ENCODE peak calls at places on chromosome 7, in eight cellular contexts. One of them, this sample, is unnamed.

GRCh38 chr7:11607676-11608075 is 224.3 kb downstream of the THSD7A start:
- DNase-seq in GM23338: no peak
- DNase-seq in stomach: peak
- DNase-seq in sigmoid colon: no peak
- DNase-seq in HL-60: no peak
- DNase-seq in spleen: no peak
- DNase-seq in breast epithelium: no peak
- DNase-seq in transverse colon: no peak
- DNase-seq in this sample: no peak

GRCh38 chr7:30799206-30799975 is 28.2 kb downstream of the MINDY4 start:
- DNase-seq in spleen: no peak
- DNase-seq in stomach: no peak
- DNase-seq in sigmoid colon: peak
- DNase-seq in HL-60: peak
- DNase-seq in breast epithelium: no peak
- DNase-seq in GM23338: no peak
- DNase-seq in transverse colon: no peak
- DNase-seq in this sample: no peak

GRCh38 chr7:39073432-39073831 is 95.7 kb downstream of the POU6F2 start:
- DNase-seq in HL-60: no peak
- DNase-seq in GM23338: peak
- DNase-seq in stomach: no peak
- DNase-seq in transverse colon: no peak
- DNase-seq in sigmoid colon: no peak
- DNase-seq in spleen: no peak
- DNase-seq in breast epithelium: no peak
- DNase-seq in this sample: no peak

GRCh38 chr7:129855234-129855673 is 97.5 kb downstream of the UBE2H start:
- DNase-seq in stomach: no peak
- DNase-seq in breast epithelium: no peak
- DNase-seq in GM23338: no peak
- DNase-seq in spleen: no peak
- DNase-seq in HL-60: no peak
- DNase-seq in sigmoid colon: no peak
- DNase-seq in transverse colon: no peak
- DNase-seq in this sample: no peak

GRCh38 chr7:79353720-79354468 is 99.6 kb downstream of the MAGI2 start:
- DNase-seq in spleen: peak
- DNase-seq in transverse colon: no peak
- DNase-seq in GM23338: no peak
- DNase-seq in sigmoid colon: no peak
- DNase-seq in breast epithelium: no peak
- DNase-seq in stomach: no peak
- DNase-seq in HL-60: no peak
- DNase-seq in this sample: no peak

GRCh38 chr7:22173884-22174573 is 182.9 kb downstream of the RAPGEF5 start:
- DNase-seq in breast epithelium: no peak
- DNase-seq in GM23338: no peak
- DNase-seq in spleen: no peak
- DNase-seq in stomach: no peak
- DNase-seq in HL-60: no peak
- DNase-seq in sigmoid colon: no peak
- DNase-seq in transverse colon: no peak
- DNase-seq in this sample: no peak

GRCh38 chr7:14001139-14001538 is 11.7 kb upstream of the ETV1 start:
- DNase-seq in breast epithelium: no peak
- DNase-seq in sigmoid colon: no peak
- DNase-seq in GM23338: no peak
- DNase-seq in HL-60: no peak
- DNase-seq in spleen: no peak
- DNase-seq in stomach: no peak
- DNase-seq in transverse colon: no peak
- DNase-seq in this sample: no peak

GRCh38 chr7:108083980-108084379 is 46.2 kb downstream of the LAMB4 start:
- DNase-seq in breast epithelium: no peak
- DNase-seq in stomach: no peak
- DNase-seq in GM23338: no peak
- DNase-seq in spleen: no peak
- DNase-seq in sigmoid colon: no peak
- DNase-seq in transverse colon: no peak
- DNase-seq in HL-60: no peak
- DNase-seq in this sample: no peak

GRCh38 chr7:45402480-45403218 is 171.5 kb upstream of the ADCY1 start:
- DNase-seq in stomach: no peak
- DNase-seq in GM23338: no peak
- DNase-seq in HL-60: peak
- DNase-seq in transverse colon: no peak
- DNase-seq in spleen: no peak
- DNase-seq in sigmoid colon: no peak
- DNase-seq in breast epithelium: no peak
- DNase-seq in this sample: peak

GRCh38 chr7:127619681-127620405 is 1.9 kb upstream of the PAX4 start:
- DNase-seq in transverse colon: no peak
- DNase-seq in sigmoid colon: no peak
- DNase-seq in GM23338: peak
- DNase-seq in HL-60: no peak
- DNase-seq in spleen: no peak
- DNase-seq in stomach: no peak
- DNase-seq in breast epithelium: no peak
- DNase-seq in this sample: no peak

DNA sequence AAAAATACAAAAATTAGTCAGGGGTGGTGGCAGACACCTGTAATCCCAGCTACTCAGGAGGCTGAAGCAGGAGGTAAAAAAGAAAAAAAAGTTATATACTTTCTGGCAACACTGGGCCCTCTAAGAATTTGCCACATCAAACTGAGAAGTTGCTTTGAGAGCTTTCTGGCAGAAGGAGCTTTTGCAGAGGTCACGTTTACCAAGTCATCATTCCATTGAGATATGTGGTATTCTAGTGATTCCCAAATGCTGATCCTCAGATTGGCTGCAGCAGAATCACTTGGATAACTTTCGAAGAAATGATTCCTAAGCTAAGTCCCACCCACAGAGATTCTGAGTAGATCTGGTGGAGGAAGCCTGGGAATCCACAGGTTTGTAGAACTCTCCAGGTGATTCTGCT is 80.5 kb downstream of the ADAM22 start:
- DNase-seq in sigmoid colon: no peak
- DNase-seq in HL-60: no peak
- DNase-seq in breast epithelium: no peak
- DNase-seq in spleen: no peak
- DNase-seq in stomach: no peak
- DNase-seq in transverse colon: no peak
- DNase-seq in GM23338: no peak
- DNase-seq in this sample: no peak
- TF ChIP-seq POLR2AphosphoS5 in sigmoid colon: no peak
- TF ChIP-seq POLR2AphosphoS5 in HL-60: no peak
- TF ChIP-seq POLR2AphosphoS5 in breast epithelium: no peak
- TF ChIP-seq POLR2AphosphoS5 in spleen: no peak
- TF ChIP-seq POLR2AphosphoS5 in stomach: no peak
- TF ChIP-seq POLR2AphosphoS5 in transverse colon: no peak
- TF ChIP-seq POLR2AphosphoS5 in GM23338: no peak
- TF ChIP-seq POLR2AphosphoS5 in this sample: no peak

GRCh38 chr7:158843775-158844174 is 12.6 kb upstream of the DYNC2I1 start:
- DNase-seq in GM23338: peak
- DNase-seq in sigmoid colon: no peak
- DNase-seq in breast epithelium: no peak
- DNase-seq in stomach: no peak
- DNase-seq in HL-60: no peak
- DNase-seq in transverse colon: no peak
- DNase-seq in spleen: no peak
- DNase-seq in this sample: no peak
- H3K4me3 ChIP-seq in GM23338: peak
- H3K4me3 ChIP-seq in sigmoid colon: no peak
- H3K4me3 ChIP-seq in breast epithelium: no peak
- H3K4me3 ChIP-seq in stomach: no peak
- H3K4me3 ChIP-seq in HL-60: no peak
- H3K4me3 ChIP-seq in transverse colon: no peak
- H3K4me3 ChIP-seq in spleen: no peak
- H3K4me3 ChIP-seq in this sample: no peak

GRCh38 chr7:46908770-46909169 is 673.1 kb downstream of the TNS3 start:
- DNase-seq in breast epithelium: no peak
- DNase-seq in stomach: no peak
- DNase-seq in HL-60: no peak
- DNase-seq in transverse colon: no peak
- DNase-seq in spleen: no peak
- DNase-seq in sigmoid colon: no peak
- DNase-seq in GM23338: no peak
- DNase-seq in this sample: no peak
- TF ChIP-seq POLR2AphosphoS5 in breast epithelium: no peak
- TF ChIP-seq POLR2AphosphoS5 in stomach: no peak
- TF ChIP-seq POLR2AphosphoS5 in HL-60: no peak
- TF ChIP-seq POLR2AphosphoS5 in transverse colon: no peak
- TF ChIP-seq POLR2AphosphoS5 in spleen: no peak
- TF ChIP-seq POLR2AphosphoS5 in sigmoid colon: no peak
- TF ChIP-seq POLR2AphosphoS5 in GM23338: no peak
- TF ChIP-seq POLR2AphosphoS5 in this sample: no peak

GRCh38 chr7:91293136-91293535 is 28.9 kb downstream of the FZD1 start:
- DNase-seq in HL-60: no peak
- DNase-seq in GM23338: no peak
- DNase-seq in sigmoid colon: no peak
- DNase-seq in breast epithelium: no peak
- DNase-seq in spleen: no peak
- DNase-seq in transverse colon: no peak
- DNase-seq in stomach: no peak
- DNase-seq in this sample: no peak

GRCh38 chr7:91292506-91292905 is 28.3 kb downstream of the FZD1 start:
- DNase-seq in GM23338: no peak
- DNase-seq in stomach: no peak
- DNase-seq in transverse colon: no peak
- DNase-seq in HL-60: no peak
- DNase-seq in sigmoid colon: no peak
- DNase-seq in spleen: no peak
- DNase-seq in breast epithelium: no peak
- DNase-seq in this sample: no peak

GRCh38 chr7:91291902-91292301 is 27.7 kb downstream of the FZD1 start:
- DNase-seq in stomach: no peak
- DNase-seq in spleen: no peak
- DNase-seq in breast epithelium: no peak
- DNase-seq in HL-60: no peak
- DNase-seq in transverse colon: no peak
- DNase-seq in GM23338: no peak
- DNase-seq in sigmoid colon: no peak
- DNase-seq in this sample: no peak

GRCh38 chr7:91293840-91294239 is 29.6 kb downstream of the FZD1 start:
- DNase-seq in breast epithelium: no peak
- DNase-seq in sigmoid colon: no peak
- DNase-seq in HL-60: no peak
- DNase-seq in transverse colon: no peak
- DNase-seq in spleen: no peak
- DNase-seq in GM23338: no peak
- DNase-seq in stomach: no peak
- DNase-seq in this sample: no peak

DNA sequence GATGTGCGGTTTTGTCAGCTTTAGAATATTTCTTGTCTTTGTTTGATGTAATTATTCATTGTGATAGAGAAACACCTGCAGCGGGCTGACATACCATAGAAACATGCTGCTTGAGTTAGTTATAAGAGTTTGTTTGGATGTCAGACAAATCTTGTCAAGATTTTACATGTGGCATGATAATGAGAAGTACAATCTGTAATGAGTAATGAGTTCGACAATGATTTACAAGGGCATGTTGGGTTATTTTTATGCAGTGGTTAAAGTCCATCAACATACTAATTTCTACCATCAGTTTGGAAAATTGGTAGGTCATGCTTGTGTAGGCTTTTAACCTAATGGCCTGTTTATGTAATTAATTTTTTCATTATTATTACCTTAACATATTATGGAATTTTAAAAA is 31.3 kb downstream of the FZD1 start:
- DNase-seq in breast epithelium: no peak
- DNase-seq in GM23338: no peak
- DNase-seq in transverse colon: no peak
- DNase-seq in sigmoid colon: no peak
- DNase-seq in stomach: no peak
- DNase-seq in spleen: no peak
- DNase-seq in HL-60: no peak
- DNase-seq in this sample: no peak
- H3K4me3 ChIP-seq in breast epithelium: no peak
- H3K4me3 ChIP-seq in GM23338: no peak
- H3K4me3 ChIP-seq in transverse colon: no peak
- H3K4me3 ChIP-seq in sigmoid colon: no peak
- H3K4me3 ChIP-seq in stomach: no peak
- H3K4me3 ChIP-seq in spleen: no peak
- H3K4me3 ChIP-seq in HL-60: no peak
- H3K4me3 ChIP-seq in this sample: no peak